ENCODE peak calls at places on chromosome 11, in eight cellular contexts. N is AG08395; V is ascending aorta; O is activated CD4-positive, alpha-beta T cell treated with anti-CD3 and anti-CD28 coated beads for 1 hour; E is fibroblast of mammary gland; G is K562; J is stimulated activated naive CD4-positive, alpha-beta T cell; B is GM12891. W is an unnamed sample.

GRCh38 chr11:65113839-65114238 is 2.2 kb downstream of the TM7SF2 start:
- DNase-seq in J (no peak), B (no peak), G (no peak), V (no peak), E (no peak), O (no peak), N (no peak), W (no peak)

GRCh38 chr11:71076021-71076420 is 176.4 kb downstream of the SHANK2 start:
- DNase-seq in G (no peak), O (no peak), B (no peak), J (no peak), N (no peak), E (no peak), V (no peak), W (no peak)

GRCh38 chr11:2741377-2742131 is 41.8 kb upstream of the KCNQ1OT1 start:
- DNase-seq in N (peak; percentile 62), B (no peak), G (peak; percentile 54), V (no peak), O (no peak), E (peak; percentile 83), J (no peak), W (no peak)

GRCh38 chr11:18699848-18700261 is 1.3 kb downstream of the TMEM86A start:
- DNase-seq in E (no peak), O (no peak), N (no peak), B (no peak), J (no peak), V (no peak), G (no peak), W (peak; percentile 58)

GRCh38 chr11:80103149-80103859 is 662.5 kb upstream of the TENM4 start:
- DNase-seq in B (no peak), N (peak; percentile 81), V (no peak), E (peak; percentile 95), J (no peak), G (no peak), O (no peak), W (no peak)

GRCh38 chr11:120186799-120187591 is 23.8 kb upstream of the OAF start:
- DNase-seq in E (peak; percentile 77), G (no peak), N (peak; percentile 40), O (no peak), B (no peak), V (peak; percentile 48), J (no peak), W (peak; percentile 76)

GRCh38 chr11:64400096-64400495 is 41.1 kb downstream of the RPS6KA4 start:
- DNase-seq in O (no peak), N (peak; percentile 54), V (no peak), J (no peak), B (no peak), G (peak; percentile 62), E (peak; percentile 40), W (no peak)

GRCh38 chr11:124481365-124482323 is 36.1 kb upstream of the OR8B8 start:
- DNase-seq in B (no peak), J (no peak), N (peak; percentile 30), O (no peak), E (peak; percentile 56), G (peak; percentile 77), V (no peak), W (peak; percentile 60)

W was measured in left kidney.